ENCODE peak calls at places on chromosomes 4 and X, in six cellular contexts. One of them, this sample, is unnamed.

GRCh38 chrX:56978172-56978571 is 17.2 kb downstream of the SPIN3 start:
- DNase-seq in GM23338: peak; percentile 64
- DNase-seq in MM.1S: peak; percentile 73
- DNase-seq in HCT116: peak; percentile 15
- DNase-seq in GM23248: peak; percentile 51
- DNase-seq in hepatocyte: peak; percentile 53
- DNase-seq in this sample: peak; percentile 7

GRCh38 chrX:133838761-133839676 is 146.4 kb downstream of the GPC3 start:
- DNase-seq in GM23248: peak; percentile 28
- DNase-seq in hepatocyte: peak; percentile 56
- DNase-seq in MM.1S: peak; percentile 30
- DNase-seq in GM23338: peak; percentile 76
- DNase-seq in HCT116: peak; percentile 3
- DNase-seq in this sample: peak; percentile 63

GRCh38 chrX:2584216-2584615 is 83.4 kb upstream of the DHRSX start:
- DNase-seq in MM.1S: no peak
- DNase-seq in HCT116: no peak
- DNase-seq in GM23248: no peak
- DNase-seq in hepatocyte: no peak
- DNase-seq in GM23338: peak; percentile 58
- DNase-seq in this sample: peak; percentile 59

GRCh38 chr4:168129046-168129772 is 36.9 kb downstream of the ANXA10 start:
- DNase-seq in HCT116: no peak
- DNase-seq in GM23338: no peak
- DNase-seq in GM23248: no peak
- DNase-seq in MM.1S: no peak
- DNase-seq in hepatocyte: no peak
- DNase-seq in this sample: peak; percentile 25

GRCh38 chr4:68466185-68466584 is 18.9 kb downstream of the TMPRSS11E start:
- DNase-seq in hepatocyte: no peak
- DNase-seq in GM23338: no peak
- DNase-seq in GM23248: peak; percentile 92
- DNase-seq in HCT116: peak; percentile 18
- DNase-seq in MM.1S: no peak
- DNase-seq in this sample: no peak

GRCh38 chr4:13919021-13919441 is 291.5 kb upstream of the BOD1L1 start:
- DNase-seq in MM.1S: no peak
- DNase-seq in hepatocyte: peak; percentile 8
- DNase-seq in HCT116: no peak
- DNase-seq in GM23338: no peak
- DNase-seq in GM23248: peak; percentile 97
- DNase-seq in this sample: no peak

GRCh38 chrX:154542723-154543424 is 3.8 kb downstream of the G6PD start:
- DNase-seq in HCT116: no peak
- DNase-seq in GM23248: no peak
- DNase-seq in GM23338: no peak
- DNase-seq in MM.1S: no peak
- DNase-seq in hepatocyte: no peak
- DNase-seq in this sample: no peak

GRCh38 chr4:25767877-25768475 is 94.8 kb downstream of the SEL1L3 start:
- DNase-seq in hepatocyte: peak; percentile 85
- DNase-seq in HCT116: peak; percentile 37
- DNase-seq in GM23248: peak; percentile 82
- DNase-seq in GM23338: peak; percentile 84
- DNase-seq in MM.1S: peak; percentile 42
- DNase-seq in this sample: peak; percentile 84

GRCh38 chrX:28127662-28128061 is 146.4 kb upstream of the DCAF8L1 start:
- DNase-seq in GM23338: no peak
- DNase-seq in hepatocyte: no peak
- DNase-seq in GM23248: no peak
- DNase-seq in HCT116: no peak
- DNase-seq in MM.1S: no peak
- DNase-seq in this sample: no peak

GRCh38 chr4:73345399-73345975 is 58.6 kb upstream of the ALB start:
- DNase-seq in MM.1S: no peak
- DNase-seq in HCT116: no peak
- DNase-seq in GM23338: no peak
- DNase-seq in GM23248: no peak
- DNase-seq in hepatocyte: peak; percentile 35
- DNase-seq in this sample: no peak

GRCh38 chr4:69749771-69750170 is 10.6 kb downstream of the SULT1B1 start:
- DNase-seq in GM23248: peak; percentile 60
- DNase-seq in GM23338: no peak
- DNase-seq in HCT116: no peak
- DNase-seq in MM.1S: no peak
- DNase-seq in hepatocyte: no peak
- DNase-seq in this sample: no peak

GRCh38 chr4:90357117-90357710 is 230.0 kb downstream of the CCSER1 start:
- DNase-seq in GM23338: peak; percentile 74
- DNase-seq in hepatocyte: peak; percentile 58
- DNase-seq in GM23248: peak; percentile 67
- DNase-seq in MM.1S: peak; percentile 69
- DNase-seq in HCT116: peak; percentile 74
- DNase-seq in this sample: peak; percentile 61

GRCh38 chr4:41202356-41202755 is 12.0 kb downstream of the APBB2 start:
- DNase-seq in GM23338: no peak
- DNase-seq in GM23248: no peak
- DNase-seq in HCT116: no peak
- DNase-seq in MM.1S: no peak
- DNase-seq in hepatocyte: no peak
- DNase-seq in this sample: no peak

GRCh38 chr4:153628796-153629315 is 55.2 kb upstream of the TLR2 start:
- DNase-seq in MM.1S: no peak
- DNase-seq in HCT116: no peak
- DNase-seq in GM23248: no peak
- DNase-seq in GM23338: no peak
- DNase-seq in hepatocyte: no peak
- DNase-seq in this sample: no peak

GRCh38 chrX:125436855-125437254 is 117.2 kb downstream of the TEX13C start:
- DNase-seq in GM23248: peak; percentile 7
- DNase-seq in hepatocyte: peak; percentile 32
- DNase-seq in HCT116: no peak
- DNase-seq in GM23338: peak; percentile 50
- DNase-seq in MM.1S: peak; percentile 54
- DNase-seq in this sample: peak; percentile 47

GRCh38 chr4:22515145-22515887 is 550 bp downstream of the ADGRA3 start:
- DNase-seq in MM.1S: peak; percentile 63
- DNase-seq in hepatocyte: peak; percentile 89
- DNase-seq in GM23338: peak; percentile 81
- DNase-seq in GM23248: peak; percentile 81
- DNase-seq in HCT116: no peak
- DNase-seq in this sample: peak; percentile 84

GRCh38 chrX:68995780-68996551 is 167.1 kb downstream of the EFNB1 start:
- DNase-seq in MM.1S: no peak
- DNase-seq in GM23338: no peak
- DNase-seq in GM23248: no peak
- DNase-seq in HCT116: no peak
- DNase-seq in hepatocyte: peak; percentile 62
- DNase-seq in this sample: no peak

GRCh38 chr4:26171953-26172352 is 148.9 kb upstream of the RBPJ start:
- DNase-seq in hepatocyte: peak; percentile 62
- DNase-seq in GM23338: no peak
- DNase-seq in MM.1S: no peak
- DNase-seq in GM23248: no peak
- DNase-seq in HCT116: no peak
- DNase-seq in this sample: no peak

GRCh38 chr4:1200425-1201035 is 28.1 kb upstream of the SPON2 start:
- DNase-seq in HCT116: no peak
- DNase-seq in MM.1S: no peak
- DNase-seq in GM23248: peak; percentile 91
- DNase-seq in hepatocyte: peak; percentile 72
- DNase-seq in GM23338: no peak
- DNase-seq in this sample: no peak

GRCh38 chr4:114265342-114265741 is 285.9 kb upstream of the ARSJ start:
- DNase-seq in GM23248: no peak
- DNase-seq in HCT116: no peak
- DNase-seq in MM.1S: no peak
- DNase-seq in hepatocyte: no peak
- DNase-seq in GM23338: no peak
- DNase-seq in this sample: no peak

GRCh38 chr4:23368081-23368697 is 521.7 kb downstream of the PPARGC1A start:
- DNase-seq in hepatocyte: peak; percentile 55
- DNase-seq in GM23248: no peak
- DNase-seq in MM.1S: no peak
- DNase-seq in HCT116: no peak
- DNase-seq in GM23338: peak; percentile 84
- DNase-seq in this sample: peak; percentile 80

GRCh38 chr4:40843696-40844095 is 93.9 kb downstream of the NSUN7 start:
- DNase-seq in HCT116: no peak
- DNase-seq in GM23248: no peak
- DNase-seq in MM.1S: peak; percentile 56
- DNase-seq in hepatocyte: no peak
- DNase-seq in GM23338: peak; percentile 76
- DNase-seq in this sample: peak; percentile 28

GRCh38 chr4:17511041-17511949 is 595 bp downstream of the QDPR start:
- DNase-seq in GM23338: peak; percentile 64
- DNase-seq in hepatocyte: peak; percentile 64
- DNase-seq in MM.1S: peak; percentile 74
- DNase-seq in HCT116: peak; percentile 15
- DNase-seq in GM23248: peak; percentile 78
- DNase-seq in this sample: peak; percentile 58
- TF ChIP-seq EZH2phosphoT487 in GM23338: no peak
- TF ChIP-seq EZH2phosphoT487 in hepatocyte: no peak
- TF ChIP-seq EZH2phosphoT487 in MM.1S: no peak
- TF ChIP-seq EZH2phosphoT487 in HCT116: no peak
- TF ChIP-seq EZH2phosphoT487 in GM23248: no peak
- TF ChIP-seq EZH2phosphoT487 in this sample: no peak

DNA sequence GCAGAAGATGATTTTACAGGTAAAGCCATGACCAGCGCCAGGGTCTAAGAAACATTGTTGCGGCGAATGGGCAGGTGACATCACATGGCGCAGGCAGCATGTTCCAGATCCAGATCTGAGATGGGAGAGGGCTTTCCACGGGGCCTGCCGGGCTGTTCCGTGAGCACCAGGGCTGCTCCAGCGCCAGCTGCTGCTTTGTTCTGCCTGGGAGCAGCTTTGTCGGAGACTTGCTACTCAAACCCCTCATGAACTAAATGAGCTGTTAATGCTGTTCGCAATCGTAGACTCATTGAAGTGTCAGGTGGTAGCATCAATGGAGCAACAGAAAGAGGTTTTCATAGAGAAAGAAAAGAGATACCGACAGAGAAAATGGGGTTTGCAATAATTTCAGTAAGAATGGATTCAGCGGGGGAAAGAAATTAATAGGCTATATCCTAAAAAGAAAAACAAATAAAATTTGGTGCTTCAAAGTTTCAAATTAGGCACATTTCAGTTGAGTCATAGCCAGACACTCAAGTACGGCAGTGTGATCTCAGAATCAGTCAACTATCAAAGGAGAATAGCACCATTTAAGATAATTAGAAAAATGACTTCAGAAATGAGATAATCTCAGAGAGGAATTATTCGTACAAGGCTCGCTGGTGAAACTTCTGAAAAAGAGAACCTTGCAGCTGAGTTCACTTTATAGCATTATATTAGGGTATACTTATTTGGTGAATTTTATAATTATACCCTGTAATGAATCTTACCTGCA is 23.9 kb downstream of the SORBS2 start:
- DNase-seq in MM.1S: no peak
- DNase-seq in hepatocyte: no peak
- DNase-seq in GM23338: no peak
- DNase-seq in GM23248: no peak
- DNase-seq in HCT116: no peak
- DNase-seq in this sample: peak; percentile 63
- TF ChIP-seq EZH2 in MM.1S: no peak
- TF ChIP-seq EZH2 in hepatocyte: no peak
- TF ChIP-seq EZH2 in GM23338: no peak
- TF ChIP-seq EZH2 in GM23248: no peak
- TF ChIP-seq EZH2 in HCT116: no peak
- TF ChIP-seq EZH2 in this sample: no peak

GRCh38 chrX:18354369-18355329 is at the start of gene SCML2:
- DNase-seq in MM.1S: peak; percentile 42
- DNase-seq in hepatocyte: peak; percentile 64
- DNase-seq in HCT116: no peak
- DNase-seq in GM23248: peak; percentile 67
- DNase-seq in GM23338: peak; percentile 39
- DNase-seq in this sample: peak; percentile 71
- H3K4me3 ChIP-seq in MM.1S: peak within 1 kb of the TSS; percentile 60
- H3K4me3 ChIP-seq in hepatocyte: peak within 1 kb of the TSS; percentile 33
- H3K4me3 ChIP-seq in HCT116: peak within 1 kb of the TSS; percentile 47
- H3K4me3 ChIP-seq in GM23248: peak within 1 kb of the TSS; percentile 72
- H3K4me3 ChIP-seq in GM23338: peak within 1 kb of the TSS; percentile 57
- H3K4me3 ChIP-seq in this sample: peak within 1 kb of the TSS; percentile 60

GRCh38 chr4:181478675-181479074 is 764.5 kb upstream of the TENM3 start:
- DNase-seq in hepatocyte: no peak
- DNase-seq in GM23338: no peak
- DNase-seq in GM23248: no peak
- DNase-seq in MM.1S: no peak
- DNase-seq in HCT116: no peak
- DNase-seq in this sample: no peak
- TF ChIP-seq EZH2phosphoT487 in hepatocyte: no peak
- TF ChIP-seq EZH2phosphoT487 in GM23338: no peak
- TF ChIP-seq EZH2phosphoT487 in GM23248: no peak
- TF ChIP-seq EZH2phosphoT487 in MM.1S: no peak
- TF ChIP-seq EZH2phosphoT487 in HCT116: no peak
- TF ChIP-seq EZH2phosphoT487 in this sample: no peak

DNA sequence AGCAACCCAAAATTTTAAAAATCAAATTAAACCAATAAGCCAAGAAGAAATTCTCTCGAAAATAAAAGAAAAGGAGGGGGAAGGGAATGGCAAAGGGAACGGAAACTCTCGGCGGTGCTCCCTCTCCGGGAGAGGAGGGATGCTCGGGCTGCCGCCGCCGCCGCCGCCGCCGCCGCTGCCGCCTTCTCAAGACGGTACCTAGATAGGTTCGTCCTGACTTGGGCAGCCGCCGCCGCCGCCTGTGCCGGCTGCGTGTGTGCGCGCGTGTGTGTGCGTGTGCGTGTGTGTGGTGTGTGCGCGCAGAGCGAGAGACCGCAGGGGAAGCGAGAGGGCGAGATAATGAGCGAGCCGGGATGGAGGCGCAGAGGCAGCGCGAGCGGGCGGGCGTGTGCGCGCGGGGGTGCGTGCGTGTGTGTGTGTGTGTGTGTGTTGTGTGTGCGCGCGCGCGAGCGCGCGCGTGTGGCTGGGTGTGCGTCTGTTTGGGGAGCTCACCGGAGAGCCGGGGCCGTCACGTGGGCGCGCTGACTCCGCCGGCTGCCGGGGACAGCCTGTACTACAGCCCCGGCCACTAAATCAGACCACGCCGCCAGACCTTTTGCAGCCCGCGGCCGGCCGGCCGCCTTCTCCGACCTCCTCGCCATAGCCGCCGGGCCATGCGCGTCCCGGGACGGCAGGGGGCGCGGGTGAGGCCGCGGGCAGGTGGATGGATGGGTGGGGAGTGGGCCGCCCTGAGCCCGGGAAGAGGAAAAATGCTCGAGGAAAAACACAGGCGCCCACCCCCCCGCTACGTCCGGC is 111.6 kb downstream of the DHX15 start:
- DNase-seq in hepatocyte: peak; percentile 92
- DNase-seq in GM23338: peak; percentile 93
- DNase-seq in MM.1S: peak; percentile 90
- DNase-seq in GM23248: peak; percentile 86
- DNase-seq in HCT116: peak; percentile 50
- DNase-seq in this sample: peak; percentile 95
- TF ChIP-seq EZH2 in hepatocyte: no peak
- TF ChIP-seq EZH2 in GM23338: peak; percentile 33
- TF ChIP-seq EZH2 in MM.1S: no peak
- TF ChIP-seq EZH2 in GM23248: no peak
- TF ChIP-seq EZH2 in HCT116: no peak
- TF ChIP-seq EZH2 in this sample: peak; percentile 65